ENCODE peak calls at places on chromosome 14, in nine cellular contexts. U is right atrium auricular region; T is AG04449; X is left ventricle myocardium superior; I is naive thymus-derived CD8-positive, alpha-beta T cell; K is AG10803; B is stimulated activated CD4-positive, alpha-beta T cell treated with anti-CD3 and anti-CD28 coated beads, Interleukin-2, amount 100 ng/mL, for 48 hours; O is NCI-H524; G is amniotic stem cell. F is an unnamed sample.

GRCh38 chr14:75301666-75302325 is 23.2 kb downstream of the FOS start:
- DNase-seq in B (no peak), I (no peak), X (peak; percentile 49), U (peak; percentile 68), G (no peak), O (no peak), T (no peak), K (peak; percentile 23), F (peak; percentile 65)

GRCh38 chr14:73739899-73740685 is 25.9 kb upstream of the PNMA1 start:
- DNase-seq in B (no peak), T (no peak), O (no peak), K (no peak), U (no peak), X (no peak), G (no peak), I (no peak), F (no peak)

GRCh38 chr14:35632276-35633071 is 98.5 kb downstream of the INSM2 start:
- DNase-seq in K (peak; percentile 66), U (no peak), T (peak; percentile 41), G (no peak), I (no peak), B (no peak), O (peak; percentile 8), X (no peak), F (peak; percentile 78)

GRCh38 chr14:21654215-21654614 is 580 bp downstream of the OR4E2 start:
- DNase-seq in B (no peak), T (no peak), U (no peak), X (no peak), K (no peak), G (no peak), I (no peak), O (no peak), F (no peak)

GRCh38 chr14:35341454-35342159 is 49.4 kb downstream of the PSMA6 start:
- DNase-seq in T (no peak), K (peak; percentile 94), I (peak; percentile 49), U (peak; percentile 96), O (peak; percentile 99), G (peak; percentile 32), B (no peak), X (peak; percentile 98), F (peak; percentile 49)

GRCh38 chr14:69797573-69798338 is 715 bp upstream of the SLC10A1 start:
- DNase-seq in I (no peak), G (no peak), T (no peak), O (no peak), U (no peak), K (no peak), B (no peak), X (no peak), F (no peak)

GRCh38 chr14:99181246-99181645 is 90.8 kb downstream of the BCL11B start:
- DNase-seq in I (peak; percentile 59), T (no peak), O (no peak), K (no peak), U (no peak), B (no peak), X (no peak), G (no peak), F (no peak)

GRCh38 chr14:96038920-96039632 is at the start of gene C14orf132:
- DNase-seq in I (peak; percentile 29), G (no peak), B (peak; percentile 52), U (peak; percentile 73), O (peak; percentile 77), T (no peak), X (peak; percentile 80), K (peak; percentile 48), F (peak; percentile 56)